ENCODE peak calls at places on chromosomes 4 and X, in four cellular contexts. One of them, this sample, is unnamed.

GRCh38 chr4:113776016-113776415 is 14.5 kb upstream of the CAMK2D start:
- DNase-seq in NCI-H1092: no peak
- DNase-seq in Ammon's horn: no peak
- DNase-seq in GM04504: no peak
- DNase-seq in this sample: no peak

GRCh38 chr4:88939697-88940096 is 117.3 kb downstream of the FAM13A start:
- DNase-seq in NCI-H1092: no peak
- DNase-seq in Ammon's horn: no peak
- DNase-seq in GM04504: no peak
- DNase-seq in this sample: no peak

GRCh38 chrX:119758682-119759332 is 419 bp downstream of the SOWAHD start:
- DNase-seq in NCI-H1092: no peak
- DNase-seq in Ammon's horn: no peak
- DNase-seq in GM04504: no peak
- DNase-seq in this sample: no peak

GRCh38 chrX:84340981-84341380 is 153.0 kb upstream of the RPS6KA6 start:
- DNase-seq in NCI-H1092: no peak
- DNase-seq in Ammon's horn: no peak
- DNase-seq in GM04504: no peak
- DNase-seq in this sample: no peak

GRCh38 chrX:20432746-20433374 is 166.2 kb upstream of the RPS6KA3 start:
- DNase-seq in NCI-H1092: no peak
- DNase-seq in Ammon's horn: peak
- DNase-seq in GM04504: no peak
- DNase-seq in this sample: no peak

GRCh38 chrX:85052207-85052606 is 48.5 kb downstream of the APOOL start:
- DNase-seq in NCI-H1092: no peak
- DNase-seq in Ammon's horn: no peak
- DNase-seq in GM04504: peak
- DNase-seq in this sample: no peak

GRCh38 chr4:16783119-16783518 is 115.3 kb downstream of the LDB2 start:
- DNase-seq in NCI-H1092: no peak
- DNase-seq in Ammon's horn: no peak
- DNase-seq in GM04504: no peak
- DNase-seq in this sample: no peak

GRCh38 chrX:129900054-129900453 is 5.9 kb upstream of the UTP14A start:
- DNase-seq in NCI-H1092: no peak
- DNase-seq in Ammon's horn: no peak
- DNase-seq in GM04504: no peak
- DNase-seq in this sample: no peak

GRCh38 chr4:147479817-147480216 is 1.1 kb upstream of the EDNRA start:
- DNase-seq in NCI-H1092: no peak
- DNase-seq in Ammon's horn: no peak
- DNase-seq in GM04504: no peak
- DNase-seq in this sample: peak

GRCh38 chr4:3418029-3418762 is 23.6 kb upstream of the HGFAC start:
- DNase-seq in NCI-H1092: no peak
- DNase-seq in Ammon's horn: no peak
- DNase-seq in GM04504: no peak
- DNase-seq in this sample: no peak

GRCh38 chr4:17189322-17189721 is 290.9 kb upstream of the LDB2 start:
- DNase-seq in NCI-H1092: no peak
- DNase-seq in Ammon's horn: no peak
- DNase-seq in GM04504: peak
- DNase-seq in this sample: no peak

GRCh38 chrX:39900788-39901170 is 197.0 kb downstream of the BCOR start:
- DNase-seq in NCI-H1092: peak
- DNase-seq in Ammon's horn: no peak
- DNase-seq in GM04504: no peak
- DNase-seq in this sample: no peak

GRCh38 chrX:290476-291166 is 9.4 kb downstream of the PLCXD1 start:
- DNase-seq in NCI-H1092: no peak
- DNase-seq in Ammon's horn: no peak
- DNase-seq in GM04504: no peak
- DNase-seq in this sample: no peak

GRCh38 chr4:157978680-157979361 is 194.0 kb downstream of the GASK1B start:
- DNase-seq in NCI-H1092: peak
- DNase-seq in Ammon's horn: peak
- DNase-seq in GM04504: peak
- DNase-seq in this sample: peak

GRCh38 chr4:110361921-110362320 is 114.0 kb upstream of the ENPEP start:
- DNase-seq in NCI-H1092: no peak
- DNase-seq in Ammon's horn: peak
- DNase-seq in GM04504: no peak
- DNase-seq in this sample: no peak

GRCh38 chr4:1470816-1471442 is 64.7 kb upstream of the NKX1-1 start:
- DNase-seq in NCI-H1092: no peak
- DNase-seq in Ammon's horn: no peak
- DNase-seq in GM04504: no peak
- DNase-seq in this sample: no peak

GRCh38 chrX:154804564-154804956 is 725 bp downstream of the MPP1 start:
- DNase-seq in NCI-H1092: no peak
- DNase-seq in Ammon's horn: no peak
- DNase-seq in GM04504: no peak
- DNase-seq in this sample: no peak

GRCh38 chr4:2936773-2937145 is 26.4 kb downstream of the NOP14 start:
- DNase-seq in NCI-H1092: no peak
- DNase-seq in Ammon's horn: peak
- DNase-seq in GM04504: no peak
- DNase-seq in this sample: no peak

GRCh38 chrX:96102997-96103396 is 581.6 kb upstream of the DIAPH2 start:
- DNase-seq in NCI-H1092: peak
- DNase-seq in Ammon's horn: peak
- DNase-seq in GM04504: no peak
- DNase-seq in this sample: peak

GRCh38 chrX:37755073-37755472 is 24.8 kb upstream of the CYBB start:
- DNase-seq in NCI-H1092: no peak
- DNase-seq in Ammon's horn: peak
- DNase-seq in GM04504: no peak
- DNase-seq in this sample: no peak

GRCh38 chr4:142092941-142093340 is 456.6 kb downstream of the IL15 start:
- DNase-seq in NCI-H1092: no peak
- DNase-seq in Ammon's horn: no peak
- DNase-seq in GM04504: no peak
- DNase-seq in this sample: no peak

GRCh38 chr4:153522800-153523089 is 56.6 kb downstream of the TMEM131L start:
- DNase-seq in NCI-H1092: no peak
- DNase-seq in Ammon's horn: no peak
- DNase-seq in GM04504: no peak
- DNase-seq in this sample: no peak

This sample was measured in NCI-H446 treated with DMSO at 0.1 percent for 48 hours.